ENCODE peak calls at places on chromosomes 1 and 21, in five cellular contexts. C is uterus, Y is GM10248, V is neural crest cell, E is astrocyte. M is an unnamed sample.

GRCh38 chr1:6599141-6599975 is 3.3 kb downstream of the KLHL21 start:
- DNase-seq in C (no peak), Y (no peak), V (no peak), E (no peak), M (no peak)

GRCh38 chr1:218345673-218346390 is 696 bp downstream of the TGFB2 start:
- DNase-seq in C (peak), Y (peak), V (peak), E (peak), M (peak)

GRCh38 chr1:172351761-172352161 is 68.7 kb upstream of the C1orf105 start:
- DNase-seq in C (no peak), Y (no peak), V (no peak), E (peak), M (no peak)

GRCh38 chr1:165050246-165050645 is 306.3 kb downstream of the LMX1A start:
- DNase-seq in C (no peak), Y (no peak), V (no peak), E (no peak), M (no peak)

GRCh38 chr1:161506336-161507223 is 1.3 kb downstream of the FCGR2A start:
- DNase-seq in C (no peak), Y (no peak), V (no peak), E (no peak), M (no peak)

GRCh38 chr21:14901482-14901958 is 163.3 kb downstream of the NRIP1 start:
- DNase-seq in C (no peak), Y (peak), V (no peak), E (peak), M (no peak)

GRCh38 chr1:36342426-36343185 is 19.2 kb upstream of the EVA1B start:
- DNase-seq in C (peak), Y (peak), V (no peak), E (no peak), M (peak)

GRCh38 chr1:244874974-244875579 is 10.7 kb upstream of the HNRNPU start:
- DNase-seq in C (no peak), Y (no peak), V (no peak), E (no peak), M (no peak)

GRCh38 chr1:67710417-67710816 is 25.4 kb downstream of the GADD45A start:
- DNase-seq in C (no peak), Y (no peak), V (no peak), E (peak), M (peak)

GRCh38 chr1:47024138-47024856 is 828 bp downstream of the CYP4X1 start:
- DNase-seq in C (no peak), Y (no peak), V (no peak), E (no peak), M (no peak)

DNA sequence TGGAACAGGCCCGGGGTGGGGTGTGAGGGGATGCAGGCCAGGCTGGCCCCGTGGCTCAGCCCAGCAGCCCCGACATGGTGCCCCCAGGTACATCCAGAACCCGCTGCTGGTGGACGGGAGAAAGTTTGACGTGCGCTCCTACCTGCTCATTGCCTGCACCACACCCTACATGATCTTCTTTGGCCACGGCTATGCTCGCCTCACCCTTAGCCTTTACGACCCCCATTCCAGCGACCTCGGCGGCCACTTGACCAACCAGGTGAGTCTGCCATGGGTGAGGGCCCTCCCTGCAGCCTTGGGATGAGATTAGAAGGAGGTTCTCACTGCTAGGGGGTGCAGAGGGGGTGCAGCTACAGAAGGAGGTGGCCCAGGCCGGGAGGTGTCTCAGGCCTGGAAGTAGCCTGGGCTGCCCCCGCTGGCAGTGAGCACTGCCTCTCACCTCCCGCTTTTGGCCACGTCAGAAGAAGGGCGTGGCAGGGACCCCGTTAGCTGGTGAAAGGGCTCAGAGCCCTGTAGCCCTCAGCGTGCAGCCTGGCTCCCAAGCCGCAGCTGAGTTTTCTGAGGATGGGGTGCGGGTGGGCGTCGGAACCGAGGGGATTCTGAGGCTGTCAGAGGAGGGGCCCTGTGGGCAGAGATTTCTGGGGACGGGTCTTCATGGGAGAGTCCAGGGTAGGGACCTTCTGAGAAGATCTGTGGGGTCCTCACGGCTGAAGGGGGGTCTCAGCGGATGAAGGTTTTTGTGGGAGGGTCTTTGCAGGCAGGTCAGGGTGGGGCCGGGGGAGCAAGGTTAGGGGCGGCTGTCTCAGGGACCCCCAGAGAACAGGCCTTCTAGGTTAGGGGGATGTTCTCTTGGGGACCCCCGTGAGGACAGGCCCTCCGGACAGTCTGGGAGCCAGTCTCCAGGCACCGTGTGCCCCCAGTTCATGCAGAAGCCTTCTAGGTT is 10.4 kb downstream of the TTLL10 start:
- DNase-seq in C (no peak), Y (no peak), V (no peak), E (no peak), M (no peak)
- TF ChIP-seq CTCF in C (no peak), Y (no peak), V (no peak), E (no peak), M (no peak)

GRCh38 chr1:228219245-228219961 is 11.6 kb downstream of the OBSCN start:
- DNase-seq in C (no peak), Y (no peak), V (no peak), E (no peak), M (no peak)

GRCh38 chr1:228218513-228219244 is 10.8 kb downstream of the OBSCN start:
- DNase-seq in C (no peak), Y (no peak), V (no peak), E (no peak), M (no peak)

GRCh38 chr1:228216371-228217320 is 8.8 kb downstream of the OBSCN start:
- DNase-seq in C (no peak), Y (no peak), V (no peak), E (no peak), M (no peak)

GRCh38 chr1:228215663-228216116 is 7.8 kb downstream of the OBSCN start:
- DNase-seq in C (no peak), Y (no peak), V (no peak), E (no peak), M (no peak)

GRCh38 chr1:228217551-228218344 is 9.9 kb downstream of the OBSCN start:
- DNase-seq in C (no peak), Y (no peak), V (no peak), E (no peak), M (no peak)
- TF ChIP-seq CTCF in C (no peak), Y (no peak), V (no peak), E (no peak), M (no peak)

GRCh38 chr1:37817481-37817880 is 9.5 kb upstream of the YRDC start:
- DNase-seq in C (no peak), Y (no peak), V (no peak), E (no peak), M (no peak)
- TF ChIP-seq CTCF in C (no peak), Y (no peak), V (no peak), E (no peak), M (no peak)

GRCh38 chr1:66239834-66240233 is 294.1 kb upstream of the SGIP1 start:
- DNase-seq in C (no peak), Y (no peak), V (no peak), E (no peak), M (no peak)
- TF ChIP-seq CTCF in C (no peak), Y (no peak), V (peak), E (no peak), M (no peak)